ENCODE peak calls at places on chromosome 16, in seven cellular contexts. B is hepatic stellate cell, F is ureter, L is T-helper 9 cell, Z is T-cell, C is T follicular helper cell, E is heart right ventricle. P is an unnamed sample.

GRCh38 chr16:22641030-22641671 is 130.5 kb downstream of the NPIPB5 start:
- DNase-seq in E (no peak), F (no peak), Z (no peak), L (no peak), C (no peak), B (no peak), P (peak)

GRCh38 chr16:73171380-73171779 is 123.5 kb upstream of the ZFHX3 start:
- DNase-seq in L (no peak), F (no peak), E (no peak), B (no peak), Z (no peak), C (no peak), P (no peak)

GRCh38 chr16:11681977-11682654 is 13.9 kb downstream of the SNN start:
- DNase-seq in E (no peak), F (no peak), Z (no peak), L (no peak), C (no peak), B (no peak), P (peak)

GRCh38 chr16:78195868-78196267 is 96.4 kb downstream of the WWOX start:
- DNase-seq in L (no peak), E (no peak), F (no peak), Z (no peak), C (no peak), B (no peak), P (no peak)

GRCh38 chr16:86784267-86784626 is 205.9 kb downstream of the FOXL1 start:
- DNase-seq in L (no peak), F (no peak), E (no peak), C (no peak), B (no peak), Z (no peak), P (peak)

GRCh38 chr16:73086108-73086507 is 38.2 kb upstream of the ZFHX3 start:
- DNase-seq in C (no peak), L (no peak), F (no peak), Z (no peak), B (no peak), E (no peak), P (no peak)

GRCh38 chr16:70678898-70679652 is 6.8 kb downstream of the MTSS2 start:
- DNase-seq in C (no peak), B (no peak), E (no peak), F (no peak), Z (no peak), L (no peak), P (no peak)

GRCh38 chr16:29910819-29911675 is 10.8 kb downstream of the ASPHD1 start:
- DNase-seq in L (no peak), E (no peak), F (no peak), Z (no peak), C (no peak), B (no peak), P (no peak)

GRCh38 chr16:85928411-85928820 is 29.5 kb downstream of the IRF8 start:
- DNase-seq in L (no peak), F (no peak), Z (no peak), B (no peak), C (no peak), E (no peak), P (no peak)

GRCh38 chr16:47247691-47248090 is 103.9 kb upstream of the NETO2 start:
- DNase-seq in C (no peak), B (no peak), Z (no peak), E (no peak), F (no peak), L (no peak), P (no peak)

GRCh38 chr16:85028638-85029412 is 1.2 kb downstream of the KIAA0513 start:
- DNase-seq in E (peak), L (peak), F (peak), C (peak), B (no peak), Z (peak), P (no peak)

GRCh38 chr16:66923866-66924265 is 1.5 kb downstream of the RRAD start:
- DNase-seq in F (no peak), L (no peak), B (no peak), C (no peak), Z (no peak), E (no peak), P (no peak)

GRCh38 chr16:49464877-49465504 is 91.4 kb downstream of the C16orf78 start:
- DNase-seq in Z (peak), E (no peak), C (no peak), B (no peak), F (peak), L (no peak), P (peak)

GRCh38 chr16:20851601-20852000 is 45.3 kb downstream of the REXO5 start:
- DNase-seq in E (peak), B (peak), F (peak), Z (no peak), C (no peak), L (no peak), P (peak)

GRCh38 chr16:23064642-23065041 is 84.6 kb downstream of the USP31 start:
- DNase-seq in F (no peak), Z (no peak), E (peak), L (no peak), B (peak), C (no peak), P (no peak)

GRCh38 chr16:56514845-56515244 is 5.0 kb downstream of the BBS2 start:
- DNase-seq in Z (no peak), F (no peak), B (no peak), E (no peak), L (no peak), C (no peak), P (no peak)

GRCh38 chr16:8869212-8869987 is 594 bp upstream of the CARHSP1 start:
- DNase-seq in F (no peak), E (no peak), L (no peak), B (no peak), C (no peak), Z (no peak), P (no peak)

GRCh38 chr16:73172621-73173312 is 124.8 kb upstream of the ZFHX3 start:
- DNase-seq in B (peak), C (no peak), F (peak), Z (no peak), E (peak), L (no peak), P (no peak)

GRCh38 chr16:2520097-2520783 is at the start of gene AMDHD2:
- DNase-seq in L (peak), Z (peak), C (peak), B (peak), F (peak), E (peak), P (peak)

GRCh38 chr16:84277244-84277823 is 17.3 kb upstream of the WFDC1 start:
- DNase-seq in C (peak), B (peak), E (peak), Z (peak), F (peak), L (peak), P (no peak)

GRCh38 chr16:56450275-56450889 is 750 bp downstream of the NUDT21 start:
- DNase-seq in F (no peak), Z (no peak), B (peak), E (no peak), C (no peak), L (no peak), P (no peak)

GRCh38 chr16:80997139-80997798 is 9.4 kb downstream of the CMC2 start:
- DNase-seq in E (no peak), L (no peak), C (no peak), Z (no peak), B (no peak), F (no peak), P (no peak)

GRCh38 chr16:1347962-1348361 is 3.7 kb downstream of the TSR3 start:
- DNase-seq in F (no peak), L (no peak), Z (no peak), E (no peak), C (no peak), B (no peak), P (no peak)

GRCh38 chr16:67296422-67296821 is 17.1 kb downstream of the PLEKHG4 start:
- DNase-seq in L (no peak), C (no peak), E (no peak), Z (no peak), B (peak), F (no peak), P (no peak)

GRCh38 chr16:49952386-49952785 is 72.6 kb upstream of the CNEP1R1 start:
- DNase-seq in F (no peak), C (no peak), Z (no peak), E (no peak), L (no peak), B (no peak), P (no peak)

GRCh38 chr16:1961651-1962067 is 2.3 kb downstream of the NDUFB10 start:
- DNase-seq in F (no peak), E (no peak), Z (no peak), L (no peak), B (no peak), C (no peak), P (no peak)

P was measured in coronary artery.